ENCODE peak calls at places on chromosomes 3 and 15, in nine cellular contexts. D is stomach, E is Peyer's patch, Q is adrenal gland, L is esophagus squamous epithelium, H is testis, Y is suprapubic skin, R is GM12878, I is HCT116. M is an unnamed sample. For H3K36me3, the result is how much of the 10 kb centered on the place peaks cover.

GRCh38 chr3:66150977-66151376 is 69.8 kb upstream of the SLC25A26 start:
- DNase-seq in D (no peak), E (no peak), Q (no peak), L (no peak), H (no peak), Y (no peak), R (no peak), I (no peak), M (no peak)

GRCh38 chr3:11662392-11662990 is 18.8 kb upstream of the VGLL4 start:
- DNase-seq in D (no peak), E (no peak), Q (no peak), L (no peak), H (no peak), Y (no peak), R (no peak), I (peak), M (no peak)

GRCh38 chr3:72270072-72270611 is 485.2 kb upstream of the PROK2 start:
- DNase-seq in D (peak), E (peak), Q (peak), L (peak), H (peak), Y (peak), R (no peak), I (peak), M (peak)

GRCh38 chr3:55042591-55042990 is 114.7 kb upstream of the LRTM1 start:
- DNase-seq in D (no peak), E (no peak), Q (no peak), L (no peak), H (no peak), Y (no peak), R (no peak), I (no peak), M (no peak)

GRCh38 chr3:134666466-134666865 is 15.6 kb upstream of the KY start:
- DNase-seq in D (no peak), E (no peak), Q (peak), L (no peak), H (no peak), Y (peak), R (no peak), I (no peak), M (no peak)

GRCh38 chr15:73282567-73283200 is 86.1 kb downstream of the HCN4 start:
- DNase-seq in D (no peak), E (no peak), Q (no peak), L (no peak), H (no peak), Y (no peak), R (no peak), I (no peak), M (no peak)

GRCh38 chr3:87691109-87691508 is 367.7 kb downstream of the CGGBP1 start:
- DNase-seq in D (no peak), E (no peak), Q (no peak), L (no peak), H (no peak), Y (no peak), R (no peak), I (no peak), M (no peak)

GRCh38 chr3:198080521-198081384 is 120.7 kb downstream of the LMLN start:
- DNase-seq in D (peak), E (peak), Q (peak), L (no peak), H (peak), Y (peak), R (no peak), I (peak), M (no peak)

GRCh38 chr3:8869613-8870012 is 93.7 kb downstream of the RAD18 start:
- DNase-seq in D (no peak), E (no peak), Q (no peak), L (no peak), H (no peak), Y (no peak), R (no peak), I (peak), M (no peak)

GRCh38 chr15:22224241-22224671 is 143.9 kb downstream of the OR4M2 start:
- DNase-seq in D (no peak), E (no peak), Q (no peak), L (no peak), H (no peak), Y (no peak), R (no peak), I (no peak), M (no peak)

GRCh38 chr3:47161983-47162694 is 1.8 kb downstream of the SETD2 start:
- DNase-seq in D (no peak), E (no peak), Q (no peak), L (no peak), H (no peak), Y (no peak), R (no peak), I (no peak), M (no peak)

GRCh38 chr15:59174846-59175831 is 31.5 kb upstream of the LDHAL6B start:
- DNase-seq in D (peak), E (peak), Q (peak), L (no peak), H (peak), Y (no peak), R (no peak), I (peak), M (peak)

GRCh38 chr3:139338405-139338804 is 5.4 kb upstream of the MRPS22 start:
- DNase-seq in D (no peak), E (no peak), Q (no peak), L (no peak), H (no peak), Y (no peak), R (no peak), I (no peak), M (no peak)

GRCh38 chr3:139340784-139341183 is 3.0 kb upstream of the MRPS22 start:
- DNase-seq in D (no peak), E (no peak), Q (peak), L (no peak), H (no peak), Y (no peak), R (no peak), I (no peak), M (no peak)

GRCh38 chr3:139343895-139344856 is at the start of gene MRPS22:
- DNase-seq in D (peak), E (peak), Q (peak), L (peak), H (peak), Y (no peak), R (peak), I (peak), M (peak)

GRCh38 chr3:139339219-139339906 is 4.5 kb upstream of the MRPS22 start:
- DNase-seq in D (no peak), E (no peak), Q (peak), L (no peak), H (no peak), Y (no peak), R (no peak), I (no peak), M (no peak)

DNA sequence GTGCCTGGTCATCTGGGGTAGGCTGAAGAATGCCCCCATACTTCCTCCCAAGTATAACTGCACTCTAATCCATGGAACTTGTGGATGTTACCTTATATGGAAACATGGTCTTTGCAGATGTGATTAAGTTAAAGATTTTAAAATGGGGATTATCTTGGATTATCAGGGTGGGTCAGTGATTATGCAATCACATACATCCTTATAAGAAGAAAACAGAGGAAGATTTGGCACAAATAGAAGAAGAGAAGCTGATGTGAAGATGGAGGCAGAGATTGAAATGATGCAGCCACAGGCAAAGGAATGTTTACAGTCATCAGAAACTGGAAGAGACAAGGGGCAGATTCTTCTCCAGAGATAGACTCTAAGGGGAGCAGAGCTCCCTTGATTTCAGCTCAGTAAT is 1.8 kb upstream of the MRPS22 start:
- DNase-seq in D (no peak), E (no peak), Q (no peak), L (no peak), H (no peak), Y (no peak), R (no peak), I (no peak), M (no peak)
- H3K36me3 ChIP-seq in D (under half), E (under half), Q (under half), L (under half), H (under half), Y (under half), R (under half), I (under half), M (under half)

GRCh38 chr15:71435552-71435951 is 320.3 kb downstream of the THSD4 start:
- DNase-seq in D (no peak), E (no peak), Q (no peak), L (no peak), H (no peak), Y (no peak), R (no peak), I (no peak), M (no peak)

GRCh38 chr15:71433402-71433801 is 318.1 kb downstream of the THSD4 start:
- DNase-seq in D (no peak), E (no peak), Q (no peak), L (no peak), H (no peak), Y (no peak), R (no peak), I (no peak), M (no peak)

GRCh38 chr15:71434774-71435173 is 319.5 kb downstream of the THSD4 start:
- DNase-seq in D (no peak), E (no peak), Q (no peak), L (no peak), H (no peak), Y (no peak), R (no peak), I (no peak), M (no peak)

GRCh38 chr15:71426792-71427191 is 311.5 kb downstream of the THSD4 start:
- DNase-seq in D (no peak), E (no peak), Q (no peak), L (no peak), H (no peak), Y (no peak), R (no peak), I (no peak), M (no peak)

DNA sequence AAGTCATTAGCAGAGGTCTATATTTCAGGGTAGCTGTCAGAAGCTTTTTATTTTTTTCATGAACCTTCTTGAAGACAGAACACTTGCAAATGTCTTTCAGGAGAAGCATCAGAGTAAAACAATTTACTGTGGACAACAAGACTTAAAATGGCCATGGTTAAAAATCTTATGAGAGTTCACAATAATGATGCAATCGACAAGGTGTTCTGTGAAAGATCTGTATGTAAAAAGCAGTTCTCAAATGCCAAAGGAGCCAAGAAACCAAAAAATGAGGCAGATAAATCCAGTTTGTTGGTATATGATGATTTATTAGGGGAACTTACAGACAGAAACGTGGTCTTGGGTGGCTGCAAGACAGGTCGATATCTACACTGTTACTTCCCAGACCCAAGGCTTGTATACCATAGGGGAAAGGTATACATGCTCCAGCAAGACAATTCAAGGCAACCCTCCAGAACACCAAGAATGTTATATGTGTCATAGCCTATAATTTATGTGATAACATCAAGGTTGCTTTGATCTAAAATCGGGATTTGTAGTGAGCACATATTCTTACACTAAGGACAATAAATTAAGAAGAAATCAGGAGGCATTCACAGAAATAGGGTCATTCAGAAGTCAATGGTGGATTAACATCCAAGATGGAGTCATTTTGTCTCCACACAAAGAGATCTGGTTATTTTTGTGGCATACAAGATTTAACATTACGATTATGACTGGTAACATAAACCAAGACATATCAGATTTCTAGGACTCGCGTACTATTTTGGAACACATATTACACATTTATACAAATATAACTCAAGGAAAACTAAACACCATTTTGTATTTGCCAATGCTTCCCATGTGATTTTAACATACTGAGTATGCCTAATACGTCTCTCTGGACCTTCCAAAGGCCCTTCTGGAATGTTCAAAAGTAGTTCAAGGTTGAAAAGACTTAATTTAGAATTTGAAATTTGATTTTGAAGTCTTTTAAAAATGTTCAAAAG is 316.4 kb downstream of the THSD4 start:
- DNase-seq in D (no peak), E (no peak), Q (no peak), L (no peak), H (no peak), Y (no peak), R (no peak), I (no peak), M (no peak)
- H3K27ac ChIP-seq in D (peak), E (no peak), Q (no peak), L (no peak), H (no peak), Y (no peak), R (no peak), I (peak), M (peak)

GRCh38 chr15:25620466-25620865 is 181.6 kb upstream of the UBE3A start:
- DNase-seq in D (no peak), E (no peak), Q (no peak), L (no peak), H (no peak), Y (no peak), R (no peak), I (no peak), M (no peak)
- TF ChIP-seq POLR2A in D (no peak), E (no peak), Q (no peak), L (no peak), H (no peak), Y (no peak), R (no peak), I (no peak), M (no peak)

GRCh38 chr15:57866149-57866736 is 159.7 kb downstream of the POLR2M start:
- DNase-seq in D (peak), E (peak), Q (peak), L (no peak), H (peak), Y (no peak), R (no peak), I (peak), M (peak)
- H3K36me3 ChIP-seq in D (under half), E (under half), Q (under half), L (under half), H (under half), Y (under half), R (under half), I (under half), M (under half)

DNA sequence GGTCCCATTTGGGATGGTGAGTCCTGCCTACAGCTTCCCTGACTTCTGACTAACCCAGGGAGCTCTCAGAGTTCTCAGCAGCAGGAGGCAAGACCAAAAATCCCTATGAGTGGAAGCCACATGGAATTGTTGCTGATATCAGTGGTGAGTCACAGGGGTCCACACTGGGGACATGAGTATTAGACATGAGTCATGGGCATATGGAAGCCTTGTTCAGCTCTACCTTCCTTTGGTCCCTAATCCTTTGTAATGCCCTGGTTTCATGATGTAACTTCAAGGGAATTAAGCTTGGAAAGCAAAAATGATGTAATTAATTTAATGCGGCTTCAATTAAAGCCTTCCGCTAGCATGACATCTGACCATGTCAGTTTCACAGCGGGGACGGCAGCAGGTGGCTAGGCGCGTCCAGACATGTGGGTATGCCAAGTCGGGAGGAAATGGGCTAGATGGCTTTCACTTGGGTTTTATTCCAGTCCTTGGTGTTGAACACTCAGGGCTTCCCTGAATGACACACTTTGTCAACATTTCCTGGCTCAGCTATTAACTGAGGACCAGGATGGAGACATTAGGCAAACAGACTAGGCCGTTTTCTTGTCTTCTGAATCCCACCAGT is 176.1 kb upstream of the RGMA start:
- DNase-seq in D (no peak), E (no peak), Q (no peak), L (no peak), H (no peak), Y (no peak), R (no peak), I (no peak), M (no peak)
- H3K27ac ChIP-seq in D (no peak), E (no peak), Q (no peak), L (no peak), H (no peak), Y (no peak), R (no peak), I (no peak), M (no peak)

GRCh38 chr3:183385698-183386590 is 42.5 kb downstream of the MCF2L2 start:
- DNase-seq in D (peak), E (no peak), Q (peak), L (no peak), H (peak), Y (no peak), R (no peak), I (peak), M (peak)
- TF ChIP-seq POLR2A in D (no peak), E (no peak), Q (no peak), L (no peak), H (no peak), Y (no peak), R (no peak), I (no peak), M (no peak)

GRCh38 chr3:30696403-30696819 is 90.0 kb downstream of the TGFBR2 start:
- DNase-seq in D (no peak), E (no peak), Q (peak), L (no peak), H (no peak), Y (no peak), R (no peak), I (no peak), M (no peak)

GRCh38 chr3:30693470-30694120 is 87.2 kb downstream of the TGFBR2 start:
- DNase-seq in D (no peak), E (no peak), Q (peak), L (no peak), H (peak), Y (no peak), R (peak), I (peak), M (no peak)

GRCh38 chr3:30694148-30694547 is 87.7 kb downstream of the TGFBR2 start:
- DNase-seq in D (no peak), E (no peak), Q (no peak), L (no peak), H (no peak), Y (no peak), R (no peak), I (no peak), M (no peak)

GRCh38 chr3:30695302-30696061 is 89.1 kb downstream of the TGFBR2 start:
- DNase-seq in D (no peak), E (no peak), Q (no peak), L (no peak), H (no peak), Y (no peak), R (no peak), I (no peak), M (no peak)

DNA sequence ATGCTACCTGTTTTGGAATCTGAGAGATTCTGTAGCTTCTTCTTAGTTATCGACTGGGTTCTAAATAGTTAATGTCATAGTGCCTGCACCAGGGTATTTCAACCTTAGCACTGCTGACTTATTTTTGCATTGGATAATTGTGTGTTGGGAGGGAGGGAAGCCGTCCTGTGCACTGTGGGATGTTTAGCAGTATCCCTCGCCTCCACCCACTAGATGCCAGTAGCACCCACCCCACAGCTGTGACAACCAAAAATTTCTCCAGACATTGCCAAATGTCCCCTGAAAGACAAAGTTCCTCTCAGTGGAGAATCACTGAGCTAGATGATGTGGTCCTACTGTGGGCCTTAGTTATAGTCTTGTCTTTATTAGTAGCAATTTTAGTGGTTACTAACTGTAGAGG is 88.3 kb downstream of the TGFBR2 start:
- DNase-seq in D (no peak), E (no peak), Q (no peak), L (no peak), H (no peak), Y (no peak), R (no peak), I (no peak), M (no peak)
- H3K36me3 ChIP-seq in D (under half), E (under half), Q (under half), L (under half), H (under half), Y (under half), R (under half), I (under half), M (under half)

DNA sequence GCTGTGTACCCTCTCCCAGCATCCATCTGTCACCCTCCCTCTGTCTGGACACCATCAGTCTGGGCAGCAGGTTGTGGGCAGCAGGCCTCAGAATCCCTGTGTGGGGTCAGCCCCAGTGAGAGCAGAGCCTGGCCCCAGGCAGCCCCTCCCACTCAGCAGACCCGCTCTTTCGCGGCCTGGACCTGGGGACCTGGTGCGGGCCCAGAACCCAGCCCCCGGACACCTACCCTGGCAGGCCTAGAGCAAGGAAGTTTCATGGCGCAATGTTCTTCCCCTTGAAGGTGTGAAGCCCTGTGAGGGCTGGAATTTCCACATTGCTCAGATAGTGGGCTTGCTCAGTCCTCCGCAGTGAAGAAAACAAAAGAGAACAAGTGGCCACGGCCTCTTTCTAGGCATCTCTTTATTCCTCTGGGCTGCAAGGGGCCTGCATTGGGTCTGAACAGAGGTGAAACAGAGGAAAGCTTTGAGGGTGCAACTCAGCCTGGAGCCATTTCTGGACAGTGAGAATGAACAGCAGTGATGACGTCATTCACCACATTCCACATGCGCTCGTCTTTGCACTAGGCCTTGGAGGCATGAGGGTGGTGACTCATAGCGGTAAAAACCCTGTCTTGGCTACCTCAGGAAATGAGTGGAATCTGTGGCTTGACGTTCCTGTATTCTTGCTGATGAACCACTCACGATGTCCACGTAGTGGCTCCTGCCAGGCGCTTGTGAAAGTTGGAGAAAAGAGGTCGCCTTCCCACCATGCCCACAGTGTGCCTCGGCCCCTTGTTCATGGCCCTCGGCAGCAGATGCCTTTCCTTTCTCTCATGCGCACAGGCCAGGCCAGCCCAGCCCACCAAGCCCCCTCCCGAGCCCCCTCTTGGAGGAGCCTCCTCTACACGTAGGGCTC is 66.1 kb downstream of the SLC30A4 start:
- DNase-seq in D (peak), E (no peak), Q (peak), L (peak), H (peak), Y (no peak), R (peak), I (peak), M (peak)
- H3K27ac ChIP-seq in D (peak), E (peak), Q (no peak), L (peak), H (no peak), Y (peak), R (no peak), I (no peak), M (peak)

GRCh38 chr3:172811099-172811498 is 60.6 kb downstream of the ECT2 start:
- DNase-seq in D (no peak), E (no peak), Q (no peak), L (no peak), H (no peak), Y (no peak), R (no peak), I (no peak), M (no peak)
- TF ChIP-seq POLR2A in D (no peak), E (no peak), Q (no peak), L (no peak), H (no peak), Y (no peak), R (no peak), I (no peak), M (no peak)

M was measured in uterus.